ENCODE peak calls at places on chromosomes 5 and 9, in six cellular contexts. O is transverse colon, B is fibroblast of lung, Q is psoas muscle, Y is AG04450, F is stomach. V is an unnamed sample. For H3K9me3 and H3K27me3, the result is how much of the 10 kb centered on the place peaks cover.

GRCh38 chr5:57302164-57302563 is 128.3 kb downstream of the GPBP1 start:
- DNase-seq in B (peak), O (peak), Y (no peak), Q (no peak), F (peak), V (peak)

GRCh38 chr5:67003906-67004729 is 192.5 kb downstream of the CD180 start:
- DNase-seq in B (peak), O (peak), F (peak), Q (peak), Y (peak), V (peak)

GRCh38 chr9:133702798-133703570 is 35.2 kb downstream of the SARDH start:
- DNase-seq in O (no peak), F (no peak), B (no peak), Y (no peak), Q (no peak), V (no peak)

GRCh38 chr5:37857696-37858095 is 17.9 kb upstream of the GDNF start:
- DNase-seq in O (no peak), Y (no peak), F (no peak), Q (no peak), B (no peak), V (no peak)

GRCh38 chr5:76040806-76041205 is 42.4 kb upstream of the SV2C start:
- DNase-seq in B (no peak), Y (no peak), F (no peak), O (peak), Q (no peak), V (no peak)

GRCh38 chr9:20684865-20685696 is 1.0 kb downstream of the FOCAD start:
- DNase-seq in B (peak), Y (no peak), F (no peak), Q (no peak), O (no peak), V (no peak)

GRCh38 chr5:56745864-56746263 is 69.5 kb upstream of the MAP3K1 start:
- DNase-seq in O (no peak), Y (no peak), F (no peak), Q (no peak), B (no peak), V (no peak)

GRCh38 chr9:7298123-7298522 is 501.5 kb downstream of the DMAC1 start:
- DNase-seq in F (no peak), O (no peak), Q (no peak), Y (no peak), B (no peak), V (no peak)

GRCh38 chr9:14307989-14308750 is 5.8 kb downstream of the NFIB start:
- DNase-seq in F (peak), B (peak), Y (no peak), O (no peak), Q (no peak), V (no peak)

GRCh38 chr9:93223241-93224180 is 39.6 kb downstream of the WNK2 start:
- DNase-seq in F (no peak), O (peak), Q (no peak), B (peak), Y (peak), V (no peak)

GRCh38 chr5:172276214-172276613 is 7.3 kb downstream of the UBTD2 start:
- DNase-seq in O (no peak), B (no peak), Q (no peak), F (no peak), Y (no peak), V (no peak)

GRCh38 chr5:41835625-41836024 is 34.6 kb downstream of the OXCT1 start:
- DNase-seq in B (peak), O (no peak), F (no peak), Y (peak), Q (peak), V (no peak)

GRCh38 chr5:61489574-61489973 is 157.5 kb downstream of the ZSWIM6 start:
- DNase-seq in Q (no peak), O (no peak), F (no peak), B (no peak), Y (no peak), V (no peak)

GRCh38 chr5:17151686-17152085 is 65.7 kb upstream of the BASP1 start:
- DNase-seq in B (peak), Y (no peak), O (no peak), Q (no peak), F (no peak), V (no peak)

GRCh38 chr5:88825782-88826110 is 57.2 kb downstream of the MEF2C start:
- DNase-seq in F (no peak), B (no peak), Y (no peak), Q (no peak), O (no peak), V (no peak)

GRCh38 chr5:14034991-14035390 is 90.5 kb upstream of the DNAH5 start:
- DNase-seq in O (no peak), Q (no peak), F (no peak), Y (no peak), B (peak), V (no peak)

GRCh38 chr5:50435131-50435530 is 6.0 kb downstream of the EMB start:
- DNase-seq in F (no peak), Q (no peak), O (no peak), Y (no peak), B (no peak), V (no peak)

GRCh38 chr9:135919318-135919717 is 12.0 kb upstream of the CAMSAP1 start:
- DNase-seq in F (no peak), B (no peak), O (no peak), Q (no peak), Y (no peak), V (no peak)
- H3K9me3 ChIP-seq in F (half or more), B (under half), O (under half), Q (under half), Y (under half), V (under half)

GRCh38 chr9:126607086-126607485 is 6.6 kb upstream of the LMX1B start:
- DNase-seq in F (no peak), Y (no peak), Q (no peak), O (no peak), B (no peak), V (no peak)
- H3K27me3 ChIP-seq in F (half or more), Y (half or more), Q (under half), O (half or more), B (under half), V (under half)

GRCh38 chr9:97852001-97852398 is 1.0 kb upstream of the FOXE1 start:
- DNase-seq in F (no peak), Q (no peak), Y (no peak), O (no peak), B (no peak), V (no peak)

GRCh38 chr9:97851450-97851883 is 1.6 kb upstream of the FOXE1 start:
- DNase-seq in Y (no peak), F (no peak), O (no peak), Q (no peak), B (no peak), V (no peak)

GRCh38 chr9:97853056-97853843 is at the start of gene FOXE1:
- DNase-seq in B (no peak), O (no peak), Y (no peak), Q (no peak), F (no peak), V (no peak)

GRCh38 chr9:97853844-97854695 is 1.0 kb downstream of the FOXE1 start:
- DNase-seq in B (peak), F (no peak), O (no peak), Q (no peak), Y (no peak), V (peak)

DNA sequence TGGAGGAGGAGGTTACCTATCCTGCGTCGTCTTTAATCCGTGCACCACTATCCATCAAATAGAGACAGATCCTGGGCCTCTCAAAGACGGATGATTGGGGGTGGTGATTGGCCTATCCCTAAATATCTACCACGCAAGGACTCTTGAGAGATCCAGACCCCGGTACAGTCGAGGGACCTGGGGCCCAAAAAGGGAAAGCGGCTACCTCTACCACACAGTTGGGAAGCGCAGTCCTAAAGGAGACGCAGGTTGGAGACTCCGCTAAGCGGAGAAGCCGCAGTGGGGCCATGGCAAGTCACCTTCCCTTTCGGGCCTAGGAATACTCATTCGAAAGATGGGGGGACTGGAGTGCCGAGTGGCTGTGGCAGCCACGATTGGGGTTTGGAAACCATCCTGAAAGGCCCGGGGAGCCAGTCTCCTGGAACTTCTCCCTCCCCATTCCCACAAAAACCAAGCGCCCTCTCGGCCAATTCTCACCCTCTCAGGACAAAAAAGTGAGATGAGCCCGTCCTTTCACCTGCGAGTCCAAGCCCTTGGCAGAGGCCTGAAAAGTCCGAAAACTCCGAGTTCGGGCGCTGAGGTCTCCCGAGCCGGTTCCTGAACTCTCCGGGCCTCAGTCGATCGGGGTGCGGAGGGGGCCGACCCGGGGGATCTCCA is 499 bp upstream of the FOXE1 start:
- DNase-seq in B (no peak), Q (no peak), Y (no peak), F (no peak), O (no peak), V (no peak)
- H3K9me3 ChIP-seq in B (under half), Q (under half), Y (under half), F (under half), O (under half), V (under half)

DNA sequence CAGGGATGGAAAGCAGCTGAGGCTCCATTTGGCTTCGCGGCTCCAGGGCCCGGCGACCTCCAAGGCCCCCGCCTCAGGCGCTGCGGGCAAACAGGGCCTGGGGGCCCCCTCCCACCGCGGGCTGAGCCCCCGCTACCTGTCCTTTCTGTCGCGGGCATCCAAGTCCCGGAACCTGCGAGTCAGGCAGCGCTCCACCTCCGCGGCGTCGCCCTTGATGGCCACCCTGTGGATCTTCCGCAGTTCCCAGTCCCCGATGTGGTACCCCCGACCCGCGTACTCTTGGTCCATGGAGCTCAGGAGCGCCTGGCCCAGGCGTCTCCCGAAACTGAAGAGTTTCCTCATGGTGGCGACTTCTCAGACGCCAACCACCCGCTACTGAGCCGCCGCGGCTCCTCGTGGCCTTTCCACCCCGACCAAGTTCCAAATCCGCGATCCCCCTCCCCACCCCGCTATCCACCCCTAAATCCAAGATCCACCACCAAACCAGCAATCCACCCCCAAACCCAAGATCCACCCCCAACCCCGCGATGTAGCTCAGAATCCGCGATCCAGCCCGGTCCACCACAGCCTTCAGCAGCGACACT is 86.5 kb upstream of the CCDC180 start:
- DNase-seq in F (no peak), Y (no peak), B (no peak), Q (no peak), O (no peak), V (no peak)
- H3K27me3 ChIP-seq in F (half or more), Y (under half), B (under half), Q (under half), O (half or more), V (under half)

DNA sequence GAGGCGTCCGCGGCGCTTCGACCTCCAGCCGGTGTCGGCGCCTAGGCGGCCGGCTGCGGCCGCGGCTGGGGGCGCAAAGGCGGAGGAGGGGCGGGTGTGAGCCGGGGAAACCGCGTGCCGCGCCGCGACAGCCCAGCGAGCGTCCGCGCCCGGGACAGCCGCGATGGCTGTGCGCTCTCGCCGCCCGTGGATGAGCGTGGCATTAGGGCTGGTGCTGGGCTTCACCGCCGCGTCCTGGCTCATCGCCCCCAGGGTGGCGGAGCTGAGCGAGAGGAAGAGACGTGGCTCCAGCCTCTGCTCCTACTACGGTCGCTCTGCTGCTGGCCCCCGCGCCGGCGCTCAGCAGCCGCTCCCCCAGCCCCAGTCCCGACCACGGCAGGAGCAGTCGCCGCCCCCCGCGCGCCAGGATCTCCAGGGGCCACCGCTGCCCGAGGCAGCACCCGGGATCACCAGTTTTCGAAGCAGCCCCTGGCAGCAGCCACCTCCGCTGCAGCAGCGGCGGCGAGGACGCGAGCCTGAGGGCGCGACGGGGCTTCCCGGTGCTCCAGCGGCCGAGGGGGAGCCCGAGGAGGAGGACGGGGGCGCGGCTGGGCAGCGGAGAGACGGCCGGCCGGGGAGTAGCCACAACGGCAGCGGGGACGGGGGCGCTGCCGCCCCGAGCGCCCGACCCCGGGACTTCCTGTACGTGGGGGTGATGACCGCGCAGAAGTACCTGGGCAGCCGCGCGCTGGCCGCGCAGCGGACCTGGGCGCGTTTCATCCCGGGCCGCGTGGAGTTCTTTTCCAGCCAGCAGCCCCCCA is 602 bp downstream of the CHSY3 start:
- DNase-seq in F (no peak), B (peak), O (peak), Q (peak), Y (no peak), V (no peak)
- H3K9me3 ChIP-seq in F (under half), B (under half), O (under half), Q (under half), Y (under half), V (under half)

V was measured in effector memory CD4-positive, alpha-beta T cell.